ENCODE peak calls at places on chromosomes 3 and 15, in four cellular contexts. C is ovary; W is CD8-positive, alpha-beta memory T cell; F is neuronal stem cell. A is an unnamed sample.
A peak's percentile ranks its signal among the peaks of the same experiment; 100 is the strongest.

GRCh38 chr3:189272500-189273119 is 100.8 kb downstream of the TPRG1 start:
- DNase-seq in C (no peak), W (peak; percentile 4), F (peak; percentile 20), A (no peak)

GRCh38 chr3:55332191-55332590 is 154.9 kb downstream of the WNT5A start:
- DNase-seq in C (no peak), W (no peak), F (no peak), A (no peak)

GRCh38 chr3:129633751-129634481 is 27.4 kb upstream of the PLXND1 start:
- DNase-seq in C (no peak), W (no peak), F (no peak), A (peak; percentile 66)

GRCh38 chr15:100588638-100589242 is 13.2 kb downstream of the LINS1 start:
- DNase-seq in C (no peak), W (no peak), F (no peak), A (no peak)

GRCh38 chr3:101195951-101196713 is 124.2 kb downstream of the IMPG2 start:
- DNase-seq in C (no peak), W (no peak), F (peak; percentile 40), A (no peak)

GRCh38 chr15:100968043-100968966 is 49.1 kb downstream of the LRRK1 start:
- DNase-seq in C (no peak), W (no peak), F (no peak), A (no peak)

GRCh38 chr3:69901802-69902201 is 97.7 kb upstream of the SAMMSON start:
- DNase-seq in C (no peak), W (no peak), F (no peak), A (no peak)

GRCh38 chr3:15386352-15386751 is 41.0 kb downstream of the METTL6 start:
- DNase-seq in C (no peak), W (no peak), F (no peak), A (no peak)

GRCh38 chr3:58335432-58335947 is 2.8 kb downstream of the PXK start:
- DNase-seq in C (no peak), W (no peak), F (no peak), A (no peak)

DNA sequence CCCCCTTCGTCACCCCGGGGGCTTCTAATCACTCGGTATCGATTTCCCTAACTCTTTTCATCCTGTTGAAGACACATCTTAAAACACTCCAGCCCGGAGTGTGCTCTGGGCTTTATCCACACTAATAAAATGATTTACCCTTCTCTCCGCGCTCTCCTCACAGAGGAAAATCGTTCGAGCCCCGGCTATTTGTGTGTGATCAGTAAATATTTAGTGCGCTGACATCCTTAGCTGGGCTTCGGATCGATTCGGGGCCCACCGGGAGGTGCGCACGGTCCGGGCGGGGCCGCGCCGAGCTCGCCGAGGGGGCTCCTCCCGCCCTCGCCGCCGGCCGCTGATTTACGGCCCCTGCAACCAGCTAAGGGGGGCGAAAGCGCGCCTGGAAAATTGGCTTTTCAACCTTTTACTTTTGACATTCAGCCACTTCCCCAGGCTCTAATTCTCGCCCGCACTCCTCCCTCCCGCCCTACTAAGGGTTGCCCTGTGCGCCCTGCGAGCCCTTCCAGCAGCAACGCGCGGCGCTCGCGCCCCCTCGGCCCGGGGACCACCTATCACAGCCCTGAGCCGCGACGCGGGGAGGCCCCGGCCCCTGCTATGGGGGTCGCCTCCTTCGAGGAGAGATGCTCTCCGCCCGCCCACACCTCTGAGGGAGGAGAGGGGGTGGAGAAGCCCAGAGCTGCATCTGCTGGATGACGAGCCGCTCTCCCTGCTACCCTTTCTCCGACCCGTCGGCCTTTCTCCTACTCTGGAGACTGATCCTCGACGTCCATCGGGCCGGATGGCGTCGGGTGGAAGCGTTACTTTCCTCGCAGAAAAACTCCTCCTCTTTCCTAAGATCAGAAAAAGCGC is 7.9 kb upstream of the NR2F2 start:
- DNase-seq in C (peak; percentile 81), W (no peak), F (peak; percentile 68), A (peak; percentile 79)
- H3K27me3 ChIP-seq in C (no peaks in the 10 kb centered on the region), W (peaks cover 48% of the 10 kb centered on the region), F (no peaks in the 10 kb centered on the region), A (peaks cover 98% of the 10 kb centered on the region)

GRCh38 chr3:8639585-8639984 is 5.0 kb downstream of the SSUH2 start:
- DNase-seq in C (no peak), W (no peak), F (no peak), A (no peak)

GRCh38 chr3:8638994-8639393 is 5.6 kb downstream of the SSUH2 start:
- DNase-seq in C (no peak), W (no peak), F (no peak), A (no peak)

GRCh38 chr3:8641472-8641871 is 3.1 kb downstream of the SSUH2 start:
- DNase-seq in C (no peak), W (no peak), F (no peak), A (no peak)

GRCh38 chr3:8642001-8642400 is 2.6 kb downstream of the SSUH2 start:
- DNase-seq in C (no peak), W (no peak), F (no peak), A (no peak)

DNA sequence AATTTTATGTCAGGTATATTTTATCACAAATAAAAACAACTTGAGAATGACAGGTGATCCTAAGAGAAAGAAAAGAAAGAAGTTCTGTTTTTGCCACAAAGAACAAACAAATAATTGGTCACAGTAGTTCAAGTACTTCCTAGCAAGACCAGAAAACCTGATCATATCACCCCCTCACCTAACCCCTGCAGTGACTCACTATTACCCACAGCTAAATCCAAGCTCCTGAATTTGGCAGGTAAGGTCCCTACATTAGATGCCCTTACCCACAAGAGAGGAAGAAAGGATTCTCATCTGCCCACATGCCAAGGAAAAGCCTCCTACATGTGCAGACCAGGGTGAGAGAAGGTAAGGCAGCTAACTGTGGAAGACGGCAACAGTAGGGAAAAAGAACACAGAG is 4.4 kb downstream of the SSUH2 start:
- DNase-seq in C (no peak), W (no peak), F (no peak), A (no peak)
- H3K27me3 ChIP-seq in C (no peaks in the 10 kb centered on the region), W (no peaks in the 10 kb centered on the region), F (no peaks in the 10 kb centered on the region), A (no peaks in the 10 kb centered on the region)

GRCh38 chr15:38614621-38615020 is 50.0 kb upstream of the RASGRP1 start:
- DNase-seq in C (no peak), W (no peak), F (no peak), A (no peak)
- H3K27me3 ChIP-seq in C (no peaks in the 10 kb centered on the region), W (no peaks in the 10 kb centered on the region), F (no peaks in the 10 kb centered on the region), A (no peaks in the 10 kb centered on the region)

GRCh38 chr3:12886106-12886679 is 44.8 kb upstream of the RPL32 start:
- DNase-seq in C (no peak), W (no peak), F (no peak), A (no peak)
- H3K27me3 ChIP-seq in C (no peaks in the 10 kb centered on the region), W (peaks cover 14% of the 10 kb centered on the region), F (peaks cover 33% of the 10 kb centered on the region), A (peaks cover 30% of the 10 kb centered on the region)

GRCh38 chr3:147420361-147421183 is 11.4 kb downstream of the ZIC1 start:
- DNase-seq in C (no peak), W (no peak), F (no peak), A (peak; percentile 61)
- H3K27me3 ChIP-seq in C (no peaks in the 10 kb centered on the region), W (peaks cover 48% of the 10 kb centered on the region), F (peaks cover 19% of the 10 kb centered on the region), A (peaks cover 100% of the 10 kb centered on the region)

DNA sequence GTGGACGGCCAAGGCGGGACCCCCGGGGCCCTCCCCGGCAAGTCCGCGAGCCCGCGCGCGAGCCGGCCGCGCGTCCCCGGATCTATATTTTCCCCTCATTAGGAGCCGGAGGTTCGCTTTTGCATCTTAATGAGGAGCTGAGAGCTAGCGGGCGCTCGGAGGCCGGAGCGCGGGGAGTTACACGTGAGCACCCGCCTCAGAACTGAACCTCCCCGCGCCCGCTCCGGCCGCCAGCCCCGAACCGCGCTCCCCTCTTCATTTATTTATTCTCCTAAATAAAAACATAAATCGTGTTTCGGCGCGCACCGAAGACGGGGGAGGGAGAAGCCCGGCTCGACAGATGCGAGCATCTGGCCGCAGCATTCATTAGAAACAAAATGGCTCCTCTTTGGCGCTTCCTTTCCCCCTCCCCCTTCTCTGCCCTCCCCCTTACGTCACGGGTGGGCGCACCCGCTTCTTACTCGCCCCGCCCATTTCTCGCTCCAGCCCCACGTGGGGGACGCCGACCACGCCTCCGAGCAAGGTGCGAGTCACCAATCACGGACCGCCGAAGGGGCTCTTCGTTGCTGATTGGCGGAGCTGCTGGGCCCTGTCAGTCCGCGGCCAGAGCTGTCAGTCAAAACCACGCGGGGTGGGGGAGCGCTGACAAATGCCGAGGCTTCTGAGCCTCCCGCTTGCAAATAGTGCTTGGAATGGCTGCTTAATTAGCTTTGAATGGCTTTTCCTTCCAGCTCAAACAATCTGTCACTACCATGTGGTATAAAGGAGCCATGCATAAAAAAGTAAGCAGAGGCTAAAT is 1.6 kb upstream of the TLE3 start:
- DNase-seq in C (peak; percentile 100), W (peak; percentile 99), F (peak; percentile 100), A (peak; percentile 100)
- H3K27me3 ChIP-seq in C (no peaks in the 10 kb centered on the region), W (no peaks in the 10 kb centered on the region), F (peaks cover 33% of the 10 kb centered on the region), A (peaks cover 15% of the 10 kb centered on the region)

DNA sequence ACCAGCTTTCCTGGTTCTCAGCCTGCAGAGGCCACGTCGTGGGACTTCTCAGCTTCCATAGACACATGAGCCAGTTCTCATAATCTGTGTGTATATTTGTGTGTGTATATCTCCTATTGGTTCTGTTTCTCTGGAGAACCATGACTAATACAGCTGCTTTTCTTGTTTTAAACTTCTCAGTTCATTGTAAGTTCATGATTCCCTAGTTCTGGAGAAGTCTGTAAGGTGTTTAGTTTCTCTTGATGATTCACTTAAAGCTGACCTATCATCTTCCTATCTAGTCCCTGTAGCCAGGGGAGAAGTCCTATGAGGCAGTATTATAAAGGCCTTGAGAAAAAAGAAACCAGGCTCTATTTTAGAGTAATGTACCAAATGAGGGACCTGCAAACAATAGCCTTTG is 147.7 kb downstream of the RYR3 start:
- DNase-seq in C (no peak), W (no peak), F (no peak), A (no peak)
- H3K27me3 ChIP-seq in C (no peaks in the 10 kb centered on the region), W (no peaks in the 10 kb centered on the region), F (no peaks in the 10 kb centered on the region), A (no peaks in the 10 kb centered on the region)

A was measured in endodermal cell.